ENCODE peak calls at places on chromosomes 16 and 17, in five cellular contexts. F is epithelial cell of proximal tubule, X is choroid plexus epithelial cell, D is fibroblast of lung, J is neuronal stem cell. I is an unnamed sample.

GRCh38 chr16:23562505-23562904 is 5.0 kb downstream of the UBFD1 start:
- DNase-seq in J (no peak), D (no peak), F (no peak), X (no peak), I (no peak)

GRCh38 chr16:6684076-6684673 is 648.5 kb upstream of the RBFOX1 start:
- DNase-seq in J (peak), D (no peak), F (peak), X (peak), I (peak)

GRCh38 chr17:74682442-74683190 is 30.1 kb downstream of the CD300LF start:
- DNase-seq in D (no peak), X (no peak), F (no peak), J (no peak), I (no peak)

GRCh38 chr16:74446866-74447265 is 25.6 kb upstream of the CLEC18B start:
- DNase-seq in X (no peak), F (no peak), J (no peak), D (no peak), I (no peak)

GRCh38 chr17:77345260-77345910 is 204.6 kb downstream of the SEC14L1 start:
- DNase-seq in X (no peak), J (no peak), D (no peak), F (no peak), I (no peak)

GRCh38 chr17:42547001-42547461 is 5.7 kb upstream of the HSD17B1 start:
- DNase-seq in F (no peak), X (no peak), J (no peak), D (no peak), I (no peak)

GRCh38 chr17:7113273-7114071 is 1.1 kb downstream of the ASGR2 start:
- DNase-seq in X (no peak), J (no peak), F (no peak), D (no peak), I (no peak)

GRCh38 chr17:82848022-82848592 is 8.3 kb upstream of the ZNF750 start:
- DNase-seq in F (no peak), J (no peak), D (peak), X (peak), I (no peak)

GRCh38 chr17:75623386-75623785 is 9.8 kb upstream of the SMIM5 start:
- DNase-seq in F (no peak), J (no peak), D (no peak), X (no peak), I (no peak)

GRCh38 chr17:28908640-28909098 is 5.8 kb upstream of the DHRS13 start:
- DNase-seq in J (no peak), D (peak), X (peak), F (no peak), I (no peak)

GRCh38 chr16:58853830-58854229 is 119.7 kb upstream of the GOT2 start:
- DNase-seq in D (no peak), F (no peak), J (no peak), X (no peak), I (no peak)

GRCh38 chr17:76383645-76384221 is 676 bp upstream of the SPHK1 start:
- DNase-seq in J (peak), D (no peak), F (no peak), X (peak), I (no peak)

GRCh38 chr16:71919033-71919432 is 23.7 kb downstream of the IST1 start:
- DNase-seq in D (no peak), F (no peak), X (no peak), J (no peak), I (no peak)

GRCh38 chr17:17682737-17683675 is 1.7 kb downstream of the RAI1 start:
- DNase-seq in D (peak), X (peak), F (no peak), J (no peak), I (no peak)

GRCh38 chr16:86490859-86491642 is 19.3 kb upstream of the FOXF1 start:
- DNase-seq in J (no peak), D (no peak), F (no peak), X (no peak), I (no peak)

GRCh38 chr16:64615647-64616280 is 506.1 kb downstream of the CDH11 start:
- DNase-seq in X (peak), F (no peak), D (peak), J (peak), I (no peak)

GRCh38 chr16:31404353-31405064 is 11.4 kb downstream of the ITGAD start:
- DNase-seq in F (no peak), X (peak), D (no peak), J (no peak), I (no peak)

GRCh38 chr17:14070344-14071007 is 1.2 kb downstream of the COX10 start:
- DNase-seq in X (no peak), F (peak), J (no peak), D (no peak), I (no peak)

GRCh38 chr16:53991181-53992056 is 287.5 kb downstream of the FTO start:
- DNase-seq in J (no peak), F (peak), X (peak), D (peak), I (peak)

GRCh38 chr17:63151981-63152523 is 186.0 kb downstream of the TANC2 start:
- DNase-seq in D (peak), F (no peak), J (peak), X (peak), I (no peak)

GRCh38 chr17:44119798-44120197 is 3.6 kb downstream of the HDAC5 start:
- DNase-seq in D (no peak), F (no peak), X (no peak), J (no peak), I (no peak)

GRCh38 chr17:75105269-75106080 is 4.3 kb upstream of the ARMC7 start:
- DNase-seq in J (no peak), D (no peak), F (no peak), X (peak), I (no peak)

GRCh38 chr17:75442168-75443103 is 14.0 kb upstream of the TMEM94 start:
- DNase-seq in F (no peak), X (peak), D (no peak), J (no peak), I (no peak)

GRCh38 chr17:15171433-15172047 is 93.6 kb downstream of the PMP22 start:
- DNase-seq in J (peak), X (peak), F (no peak), D (peak), I (peak)

GRCh38 chr17:73118876-73119485 is 26.5 kb upstream of the SLC39A11 start:
- DNase-seq in F (no peak), J (no peak), D (no peak), X (no peak), I (no peak)

GRCh38 chr17:82893779-82894178 is 54.0 kb upstream of the ZNF750 start:
- DNase-seq in F (no peak), J (no peak), D (peak), X (peak), I (no peak)

GRCh38 chr17:57927048-57927723 is 28.0 kb downstream of the CUEDC1 start:
- DNase-seq in J (peak), X (peak), F (no peak), D (peak), I (no peak)

GRCh38 chr17:33023790-33024189 is 32.1 kb downstream of the SPACA3 start:
- DNase-seq in D (no peak), J (no peak), X (no peak), F (no peak), I (no peak)

GRCh38 chr16:88017006-88017405 is 65.8 kb downstream of the BANP start:
- DNase-seq in F (no peak), J (no peak), X (no peak), D (no peak), I (no peak)

GRCh38 chr17:76398523-76399174 is 14.2 kb downstream of the SPHK1 start:
- DNase-seq in X (no peak), J (no peak), D (no peak), F (no peak), I (no peak)

GRCh38 chr16:10817963-10818941 is at the start of gene TVP23A:
- DNase-seq in D (no peak), X (no peak), J (peak), F (no peak), I (no peak)

GRCh38 chr16:88287219-88287618 is 95.5 kb upstream of the ZNF469 start:
- DNase-seq in X (no peak), F (no peak), J (no peak), D (peak), I (no peak)

GRCh38 chr17:14448816-14449215 is 147.9 kb downstream of the HS3ST3B1 start:
- DNase-seq in F (no peak), J (no peak), D (peak), X (no peak), I (no peak)

GRCh38 chr17:79988163-79988971 is 47.3 kb downstream of the TBC1D16 start:
- DNase-seq in D (peak), X (peak), J (no peak), F (peak), I (peak)

GRCh38 chr16:9053006-9053601 is 38.3 kb upstream of the HAPSTR1 start:
- DNase-seq in J (peak), D (peak), X (peak), F (no peak), I (no peak)

GRCh38 chr17:78659546-78659945 is 82.3 kb upstream of the DNAH17 start:
- DNase-seq in X (no peak), D (no peak), J (no peak), F (no peak), I (no peak)

GRCh38 chr17:32283745-32284207 is 18.1 kb downstream of the RHBDL3 start:
- DNase-seq in F (no peak), J (no peak), X (no peak), D (no peak), I (no peak)

GRCh38 chr17:2591040-2591640 is 2.3 kb upstream of the PAFAH1B1 start:
- DNase-seq in J (no peak), F (no peak), X (no peak), D (no peak), I (no peak)

GRCh38 chr17:1067282-1067956 is 70.5 kb downstream of the TIMM22 start:
- DNase-seq in F (no peak), J (no peak), X (peak), D (peak), I (no peak)

DNA sequence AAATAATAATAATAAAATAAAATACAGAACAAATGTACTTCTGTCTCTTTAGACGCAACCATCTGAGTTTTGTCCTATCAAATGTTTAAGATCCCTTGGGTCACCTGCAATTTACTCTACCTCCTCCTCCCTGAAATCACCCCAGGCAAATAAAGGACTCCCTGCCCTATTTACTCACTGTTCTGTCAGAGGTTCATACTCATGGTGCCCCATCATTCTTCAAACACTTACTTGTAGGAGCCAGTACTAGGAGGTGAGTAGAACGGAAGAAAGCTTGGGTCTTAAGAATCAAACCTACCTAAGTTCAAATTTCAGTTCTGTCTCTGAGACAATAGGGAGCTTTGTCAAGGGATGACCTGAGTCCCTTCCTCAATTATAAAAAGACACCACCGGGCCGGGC is 3.8 kb downstream of the TBC1D10B start:
- DNase-seq in J (no peak), D (no peak), F (no peak), X (no peak), I (no peak)
- H3K4me3 ChIP-seq in J (no peak), D (no peak), F (no peak), X (no peak), I (no peak)

GRCh38 chr17:50976951-50977472 is 110.9 kb upstream of the TOB1 start:
- DNase-seq in J (no peak), F (no peak), D (no peak), X (peak), I (no peak)
- H3K4me3 ChIP-seq in J (no peak), F (no peak), D (no peak), X (no peak), I (no peak)

GRCh38 chr17:60716766-60717165 is 39.1 kb downstream of the BCAS3 start:
- DNase-seq in D (no peak), F (no peak), J (no peak), X (no peak), I (no peak)
- H3K4me3 ChIP-seq in D (no peak), F (no peak), J (no peak), X (no peak), I (no peak)

GRCh38 chr17:39450051-39450450 is 1.0 kb downstream of the MED1 start:
- DNase-seq in J (no peak), D (no peak), X (no peak), F (no peak), I (no peak)
- H3K4me3 ChIP-seq in J (no peak), D (peak), X (peak), F (peak), I (peak)

GRCh38 chr16:67277294-67277998 is 1.9 kb upstream of the PLEKHG4 start:
- DNase-seq in J (no peak), F (peak), D (peak), X (peak), I (peak)
- H3K4me3 ChIP-seq in J (no peak), F (peak), D (no peak), X (peak), I (no peak)

DNA sequence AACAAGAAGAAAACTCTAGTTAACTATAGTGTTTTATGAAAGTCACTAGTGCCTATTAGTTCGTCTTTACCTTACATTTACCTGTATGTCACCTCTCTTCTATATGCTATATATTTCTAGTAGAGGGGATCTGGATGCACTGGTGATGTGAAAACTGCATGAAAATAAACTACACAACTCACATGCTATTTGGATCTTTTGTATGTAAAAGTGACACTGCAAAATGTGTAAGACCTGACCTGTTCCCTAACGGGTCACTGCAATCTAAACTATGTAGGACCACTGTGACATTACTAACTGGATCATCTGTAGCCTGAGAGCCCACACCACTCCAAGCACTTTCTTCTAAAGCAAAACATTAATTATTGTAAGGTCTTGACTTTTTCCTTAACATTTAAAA is 1.7 kb downstream of the BLMH start:
- DNase-seq in X (no peak), J (no peak), F (no peak), D (no peak), I (no peak)
- H3K4me3 ChIP-seq in X (no peak), J (no peak), F (no peak), D (no peak), I (no peak)

I was measured in kidney epithelial cell.